ENCODE peak calls at places on chromosome 19, in eight cellular contexts. J is M059J; Z is hepatocyte; I is cardiac fibroblast; B is stimulated activated naive CD4-positive, alpha-beta T cell; C is activated CD4-positive, CD25-positive, alpha-beta regulatory T cell; O is AG10803; L is COR-L47. Q is an unnamed sample.
A peak's percentile ranks its signal among the peaks of the same experiment; 100 is the strongest.

GRCh38 chr19:5537870-5538269 is 29.9 kb downstream of the TINCR start:
- DNase-seq in O (no peak), J (no peak), I (no peak), Z (no peak), C (no peak), B (no peak), L (no peak), Q (no peak)

GRCh38 chr19:11203194-11204075 is 6.1 kb upstream of the KANK2 start:
- DNase-seq in O (peak; percentile 83), B (peak; percentile 25), C (peak; percentile 16), J (peak; percentile 95), I (peak; percentile 84), L (peak; percentile 36), Z (peak; percentile 79), Q (peak; percentile 70)

GRCh38 chr19:10344780-10345179 is 5.4 kb upstream of the ICAM3 start:
- DNase-seq in I (peak; percentile 9), B (no peak), Z (no peak), C (no peak), J (no peak), O (peak; percentile 26), L (no peak), Q (no peak)

GRCh38 chr19:43576479-43576878 is 878 bp downstream of the PINLYP start:
- DNase-seq in C (no peak), O (no peak), L (no peak), B (no peak), J (no peak), Z (no peak), I (no peak), Q (no peak)

GRCh38 chr19:35045667-35046300 is 4.3 kb downstream of the HPN start:
- DNase-seq in I (peak; percentile 54), L (peak; percentile 6), B (peak; percentile 18), J (peak; percentile 57), Z (peak; percentile 19), C (no peak), O (peak; percentile 45), Q (peak; percentile 58)

GRCh38 chr19:57850553-57851017 is 926 bp downstream of the ZNF587 start:
- DNase-seq in J (no peak), I (peak; percentile 56), L (peak; percentile 21), C (no peak), O (peak; percentile 6), Z (peak; percentile 85), B (no peak), Q (no peak)

GRCh38 chr19:10037809-10038208 is 24.5 kb downstream of the RDH8 start:
- DNase-seq in L (no peak), J (no peak), Z (peak; percentile 40), I (no peak), C (no peak), O (no peak), B (no peak), Q (no peak)

GRCh38 chr19:33281296-33281926 is 20.9 kb downstream of the CEBPA start:
- DNase-seq in B (no peak), I (no peak), O (no peak), Z (no peak), J (no peak), L (no peak), C (no peak), Q (no peak)

GRCh38 chr19:54952591-54953344 is 5.4 kb upstream of the NLRP7 start:
- DNase-seq in J (peak; percentile 90), L (no peak), O (no peak), B (no peak), Z (no peak), I (peak; percentile 37), C (no peak), Q (no peak)

GRCh38 chr19:48835734-48836088 is 580 bp downstream of the HSD17B14 start:
- DNase-seq in C (peak; percentile 95), L (peak; percentile 85), Z (peak; percentile 96), I (peak; percentile 87), J (peak; percentile 91), O (peak; percentile 81), B (peak; percentile 86), Q (peak; percentile 85)

GRCh38 chr19:42283248-42284065 is 14.4 kb downstream of the CIC start:
- DNase-seq in Z (peak; percentile 99), B (peak; percentile 96), O (peak; percentile 92), L (peak; percentile 94), C (peak; percentile 92), I (peak; percentile 90), J (peak; percentile 90), Q (peak; percentile 95)

GRCh38 chr19:43759515-43759914 is 4.8 kb upstream of the SMG9 start:
- DNase-seq in Z (no peak), I (peak; percentile 90), O (peak; percentile 69), J (peak; percentile 88), B (no peak), C (no peak), L (no peak), Q (no peak)

GRCh38 chr19:1232652-1233360 is 5.0 kb downstream of the CBARP start:
- DNase-seq in O (no peak), L (no peak), Z (peak; percentile 68), B (no peak), I (peak; percentile 72), C (no peak), J (peak; percentile 65), Q (no peak)

GRCh38 chr19:58538257-58539168 is 5.4 kb upstream of the TRIM28 start:
- DNase-seq in B (peak; percentile 49), J (no peak), I (no peak), C (no peak), Z (peak; percentile 83), L (peak; percentile 86), O (no peak), Q (no peak)

GRCh38 chr19:50536662-50537305 is 23.1 kb upstream of the ASPDH start:
- DNase-seq in B (no peak), J (no peak), I (no peak), C (no peak), L (no peak), O (no peak), Z (no peak), Q (no peak)

GRCh38 chr19:3344608-3345598 is 21.5 kb upstream of the NFIC start:
- DNase-seq in J (no peak), C (no peak), O (no peak), B (no peak), L (no peak), Z (no peak), I (no peak), Q (no peak)

GRCh38 chr19:17346109-17346671 is 8.8 kb downstream of the GTPBP3 start:
- DNase-seq in J (peak; percentile 59), L (peak; percentile 56), O (peak; percentile 41), B (peak; percentile 66), C (peak; percentile 74), I (peak; percentile 73), Z (peak; percentile 81), Q (peak; percentile 88)

GRCh38 chr19:53057904-53058579 is 13.5 kb downstream of the ERVV-2 start:
- DNase-seq in O (no peak), Z (peak; percentile 86), B (no peak), C (no peak), L (no peak), I (no peak), J (no peak), Q (no peak)

GRCh38 chr19:35715981-35716734 is 1.6 kb upstream of the KMT2B start:
- DNase-seq in L (no peak), C (no peak), B (no peak), J (no peak), Z (peak; percentile 80), I (no peak), O (peak; percentile 36), Q (no peak)

GRCh38 chr19:926595-927043 is 784 bp downstream of the ARID3A start:
- DNase-seq in L (no peak), I (peak; percentile 56), Z (peak; percentile 75), B (no peak), J (peak; percentile 62), O (no peak), C (no peak), Q (peak; percentile 76)

GRCh38 chr19:17841810-17842662 is 5.7 kb downstream of the JAK3 start:
- DNase-seq in I (peak; percentile 86), L (no peak), O (peak; percentile 60), J (peak; percentile 85), B (peak; percentile 52), Z (peak; percentile 90), C (peak; percentile 21), Q (no peak)

GRCh38 chr19:18160792-18161690 is 8.1 kb downstream of the PIK3R2 start:
- DNase-seq in J (peak; percentile 34), Z (peak; percentile 90), B (peak; percentile 76), C (peak; percentile 58), I (peak; percentile 48), O (peak; percentile 38), L (peak; percentile 51), Q (peak; percentile 97)

GRCh38 chr19:38024991-38025716 is 118.1 kb downstream of the SIPA1L3 start:
- DNase-seq in C (no peak), J (no peak), B (no peak), I (no peak), Z (no peak), L (no peak), O (no peak), Q (no peak)

GRCh38 chr19:57512845-57513244 is 13.1 kb downstream of the ZNF773 start:
- DNase-seq in I (peak; percentile 28), L (no peak), Z (no peak), B (no peak), O (peak; percentile 6), C (no peak), J (peak; percentile 29), Q (no peak)

GRCh38 chr19:55585658-55586339 is 5.2 kb upstream of the ZNF579 start:
- DNase-seq in L (peak; percentile 43), O (peak; percentile 58), B (peak; percentile 69), Z (peak; percentile 93), J (peak; percentile 72), C (peak; percentile 30), I (peak; percentile 74), Q (no peak)

GRCh38 chr19:17234911-17235617 is 9.0 kb downstream of the OCEL1 start:
- DNase-seq in L (peak; percentile 43), J (peak; percentile 40), C (peak; percentile 16), O (peak; percentile 30), Z (no peak), I (peak; percentile 54), B (peak; percentile 53), Q (peak; percentile 67)

GRCh38 chr19:33904681-33905080 is 108.0 kb downstream of the KCTD15 start:
- DNase-seq in J (peak; percentile 52), O (no peak), L (no peak), Z (peak; percentile 49), B (no peak), I (peak; percentile 34), C (no peak), Q (no peak)

GRCh38 chr19:31276831-31277230 is 72.4 kb downstream of the TSHZ3 start:
- DNase-seq in B (no peak), Z (no peak), L (no peak), C (no peak), O (no peak), J (no peak), I (no peak), Q (no peak)

GRCh38 chr19:7515471-7516226 is at the start of gene ZNF358:
- DNase-seq in L (peak; percentile 72), C (no peak), Z (peak; percentile 92), J (peak; percentile 69), B (peak; percentile 9), O (peak; percentile 72), I (peak; percentile 60), Q (peak; percentile 83)

GRCh38 chr19:2391118-2391725 is 31.2 kb downstream of the TMPRSS9 start:
- DNase-seq in J (peak; percentile 72), O (peak; percentile 77), Z (peak; percentile 81), L (peak; percentile 57), I (peak; percentile 87), B (peak; percentile 21), C (no peak), Q (no peak)

GRCh38 chr19:55552206-55552605 is 6.9 kb upstream of the SBK3 start:
- DNase-seq in B (no peak), J (no peak), C (no peak), I (no peak), Z (no peak), L (no peak), O (no peak), Q (no peak)

GRCh38 chr19:6227941-6228325 is 51.8 kb downstream of the MLLT1 start:
- DNase-seq in J (no peak), I (no peak), L (no peak), B (no peak), O (no peak), C (no peak), Z (no peak), Q (no peak)

GRCh38 chr19:44974809-44975347 is 19.7 kb downstream of the CLPTM1 start:
- DNase-seq in J (no peak), C (no peak), Z (no peak), B (no peak), I (no peak), O (no peak), L (no peak), Q (no peak)

Q was measured in GM12892.